ENCODE peak calls at places on chromosome 4, in six cellular contexts. One of them, this sample, is unnamed.

GRCh38 chr4:185011408-185011807 is 6.9 kb upstream of the HELT start:
- DNase-seq in AG08396: no peak
- DNase-seq in iris pigment epithelial cell: peak
- DNase-seq in effector memory CD8-positive, alpha-beta T cell: no peak
- DNase-seq in D341Med: peak
- DNase-seq in dermis blood vessel endothelial cell: peak
- DNase-seq in this sample: no peak

GRCh38 chr4:77385124-77385969 is 220.3 kb upstream of the CXCL13 start:
- DNase-seq in AG08396: peak
- DNase-seq in iris pigment epithelial cell: peak
- DNase-seq in effector memory CD8-positive, alpha-beta T cell: peak
- DNase-seq in D341Med: peak
- DNase-seq in dermis blood vessel endothelial cell: peak
- DNase-seq in this sample: peak

GRCh38 chr4:25837107-25837506 is 25.7 kb downstream of the SEL1L3 start:
- DNase-seq in AG08396: no peak
- DNase-seq in iris pigment epithelial cell: no peak
- DNase-seq in effector memory CD8-positive, alpha-beta T cell: no peak
- DNase-seq in D341Med: no peak
- DNase-seq in dermis blood vessel endothelial cell: no peak
- DNase-seq in this sample: no peak

GRCh38 chr4:88600129-88600849 is 8.0 kb downstream of the HERC3 start:
- DNase-seq in AG08396: no peak
- DNase-seq in iris pigment epithelial cell: peak
- DNase-seq in effector memory CD8-positive, alpha-beta T cell: no peak
- DNase-seq in D341Med: no peak
- DNase-seq in dermis blood vessel endothelial cell: peak
- DNase-seq in this sample: peak

GRCh38 chr4:37648084-37648817 is 37.9 kb downstream of the RELL1 start:
- DNase-seq in AG08396: peak
- DNase-seq in iris pigment epithelial cell: peak
- DNase-seq in effector memory CD8-positive, alpha-beta T cell: no peak
- DNase-seq in D341Med: no peak
- DNase-seq in dermis blood vessel endothelial cell: peak
- DNase-seq in this sample: peak

GRCh38 chr4:108933046-108933445 is 170.2 kb upstream of the ETNPPL start:
- DNase-seq in AG08396: no peak
- DNase-seq in iris pigment epithelial cell: no peak
- DNase-seq in effector memory CD8-positive, alpha-beta T cell: no peak
- DNase-seq in D341Med: no peak
- DNase-seq in dermis blood vessel endothelial cell: no peak
- DNase-seq in this sample: no peak

GRCh38 chr4:3290476-3290875 is 2.3 kb upstream of the RGS12 start:
- DNase-seq in AG08396: no peak
- DNase-seq in iris pigment epithelial cell: no peak
- DNase-seq in effector memory CD8-positive, alpha-beta T cell: no peak
- DNase-seq in D341Med: no peak
- DNase-seq in dermis blood vessel endothelial cell: no peak
- DNase-seq in this sample: no peak

GRCh38 chr4:121599049-121599448 is 97.7 kb downstream of the ANXA5 start:
- DNase-seq in AG08396: no peak
- DNase-seq in iris pigment epithelial cell: peak
- DNase-seq in effector memory CD8-positive, alpha-beta T cell: no peak
- DNase-seq in D341Med: no peak
- DNase-seq in dermis blood vessel endothelial cell: peak
- DNase-seq in this sample: no peak

GRCh38 chr4:14196141-14196540 is 568.6 kb upstream of the BOD1L1 start:
- DNase-seq in AG08396: peak
- DNase-seq in iris pigment epithelial cell: peak
- DNase-seq in effector memory CD8-positive, alpha-beta T cell: no peak
- DNase-seq in D341Med: no peak
- DNase-seq in dermis blood vessel endothelial cell: peak
- DNase-seq in this sample: peak

GRCh38 chr4:15702941-15703403 is at the start of gene BST1:
- DNase-seq in AG08396: peak
- DNase-seq in iris pigment epithelial cell: peak
- DNase-seq in effector memory CD8-positive, alpha-beta T cell: peak
- DNase-seq in D341Med: no peak
- DNase-seq in dermis blood vessel endothelial cell: peak
- DNase-seq in this sample: no peak

GRCh38 chr4:121156822-121157769 is 7.0 kb downstream of the TNIP3 start:
- DNase-seq in AG08396: peak
- DNase-seq in iris pigment epithelial cell: no peak
- DNase-seq in effector memory CD8-positive, alpha-beta T cell: peak
- DNase-seq in D341Med: peak
- DNase-seq in dermis blood vessel endothelial cell: peak
- DNase-seq in this sample: no peak

GRCh38 chr4:183177001-183177400 is 77.9 kb downstream of the WWC2 start:
- DNase-seq in AG08396: no peak
- DNase-seq in iris pigment epithelial cell: no peak
- DNase-seq in effector memory CD8-positive, alpha-beta T cell: no peak
- DNase-seq in D341Med: no peak
- DNase-seq in dermis blood vessel endothelial cell: no peak
- DNase-seq in this sample: no peak

GRCh38 chr4:145034727-145035211 is 63.2 kb downstream of the ANAPC10 start:
- DNase-seq in AG08396: peak
- DNase-seq in iris pigment epithelial cell: peak
- DNase-seq in effector memory CD8-positive, alpha-beta T cell: no peak
- DNase-seq in D341Med: peak
- DNase-seq in dermis blood vessel endothelial cell: no peak
- DNase-seq in this sample: peak

GRCh38 chr4:147984065-147984777 is 252.3 kb downstream of the ARHGAP10 start:
- DNase-seq in AG08396: peak
- DNase-seq in iris pigment epithelial cell: peak
- DNase-seq in effector memory CD8-positive, alpha-beta T cell: no peak
- DNase-seq in D341Med: peak
- DNase-seq in dermis blood vessel endothelial cell: peak
- DNase-seq in this sample: peak

This sample was measured in AG04450.